ENCODE peak calls at places on chromosomes 4 and X, in seven cellular contexts. One of them, this sample, is unnamed.

GRCh38 chrX:140050906-140051305 is 85.6 kb upstream of the CXorf66 start:
- DNase-seq in lower lobe of right lung: no peak
- DNase-seq in neural crest cell: peak; percentile 14
- DNase-seq in endothelial cell: no peak
- DNase-seq in cardiac fibroblast: peak; percentile 2
- DNase-seq in GM06990: no peak
- DNase-seq in AG09309: no peak
- DNase-seq in this sample: no peak

GRCh38 chr4:7458477-7458876 is 23.7 kb upstream of the PSAPL1 start:
- DNase-seq in lower lobe of right lung: no peak
- DNase-seq in neural crest cell: no peak
- DNase-seq in endothelial cell: no peak
- DNase-seq in cardiac fibroblast: no peak
- DNase-seq in GM06990: no peak
- DNase-seq in AG09309: no peak
- DNase-seq in this sample: no peak

GRCh38 chr4:183098723-183099536 is at the start of gene WWC2:
- DNase-seq in lower lobe of right lung: peak; percentile 95
- DNase-seq in neural crest cell: peak; percentile 76
- DNase-seq in endothelial cell: peak; percentile 92
- DNase-seq in cardiac fibroblast: peak; percentile 96
- DNase-seq in GM06990: no peak
- DNase-seq in AG09309: peak; percentile 67
- DNase-seq in this sample: peak; percentile 52

GRCh38 chr4:110195561-110196205 is 2.7 kb downstream of the ELOVL6 start:
- DNase-seq in lower lobe of right lung: no peak
- DNase-seq in neural crest cell: no peak
- DNase-seq in endothelial cell: no peak
- DNase-seq in cardiac fibroblast: peak; percentile 8
- DNase-seq in GM06990: no peak
- DNase-seq in AG09309: no peak
- DNase-seq in this sample: peak; percentile 11

GRCh38 chrX:25524150-25524549 is 508.4 kb upstream of the ARX start:
- DNase-seq in lower lobe of right lung: no peak
- DNase-seq in neural crest cell: no peak
- DNase-seq in endothelial cell: no peak
- DNase-seq in cardiac fibroblast: peak; percentile 58
- DNase-seq in GM06990: no peak
- DNase-seq in AG09309: no peak
- DNase-seq in this sample: no peak

GRCh38 chr4:40581254-40582140 is 48.2 kb downstream of the RBM47 start:
- DNase-seq in lower lobe of right lung: no peak
- DNase-seq in neural crest cell: no peak
- DNase-seq in endothelial cell: no peak
- DNase-seq in cardiac fibroblast: no peak
- DNase-seq in GM06990: no peak
- DNase-seq in AG09309: no peak
- DNase-seq in this sample: no peak

GRCh38 chr4:66688674-66689073 is 856.6 kb downstream of the CENPC start:
- DNase-seq in lower lobe of right lung: no peak
- DNase-seq in neural crest cell: no peak
- DNase-seq in endothelial cell: no peak
- DNase-seq in cardiac fibroblast: peak; percentile 68
- DNase-seq in GM06990: no peak
- DNase-seq in AG09309: peak; percentile 32
- DNase-seq in this sample: no peak

GRCh38 chr4:184444215-184444952 is 30.0 kb downstream of the IRF2 start:
- DNase-seq in lower lobe of right lung: no peak
- DNase-seq in neural crest cell: no peak
- DNase-seq in endothelial cell: no peak
- DNase-seq in cardiac fibroblast: no peak
- DNase-seq in GM06990: no peak
- DNase-seq in AG09309: peak; percentile 14
- DNase-seq in this sample: no peak

GRCh38 chr4:7698586-7698985 is 241.1 kb downstream of the AFAP1 start:
- DNase-seq in lower lobe of right lung: no peak
- DNase-seq in neural crest cell: no peak
- DNase-seq in endothelial cell: no peak
- DNase-seq in cardiac fibroblast: peak; percentile 8
- DNase-seq in GM06990: no peak
- DNase-seq in AG09309: peak; percentile 1
- DNase-seq in this sample: no peak

GRCh38 chrX:37060999-37061398 is 52.8 kb downstream of the FAM47C start:
- DNase-seq in lower lobe of right lung: no peak
- DNase-seq in neural crest cell: peak; percentile 15
- DNase-seq in endothelial cell: peak; percentile 43
- DNase-seq in cardiac fibroblast: peak; percentile 55
- DNase-seq in GM06990: no peak
- DNase-seq in AG09309: peak; percentile 11
- DNase-seq in this sample: peak; percentile 1

GRCh38 chr4:156295676-156296075 is 342.0 kb upstream of the CTSO start:
- DNase-seq in lower lobe of right lung: no peak
- DNase-seq in neural crest cell: no peak
- DNase-seq in endothelial cell: no peak
- DNase-seq in cardiac fibroblast: peak; percentile 16
- DNase-seq in GM06990: no peak
- DNase-seq in AG09309: no peak
- DNase-seq in this sample: no peak

DNA sequence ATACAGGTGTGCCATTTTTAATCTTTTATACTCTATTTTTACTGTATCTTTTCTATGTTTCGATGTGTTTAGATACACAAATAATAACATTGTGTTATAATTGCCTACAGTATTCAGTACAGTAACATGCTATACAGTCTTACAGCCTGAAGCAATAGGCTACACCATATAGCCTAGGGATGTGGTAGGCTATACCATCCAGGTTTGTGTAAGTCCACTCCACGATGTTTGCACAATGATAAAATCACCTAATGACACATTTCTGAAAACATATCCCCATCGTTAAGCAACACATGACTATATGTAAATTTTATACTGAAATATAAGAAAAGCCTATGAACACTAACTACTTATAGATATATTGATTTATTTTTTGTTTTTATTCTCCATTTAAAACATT is 48.9 kb upstream of the EXOC1L start:
- DNase-seq in lower lobe of right lung: no peak
- DNase-seq in neural crest cell: no peak
- DNase-seq in endothelial cell: no peak
- DNase-seq in cardiac fibroblast: no peak
- DNase-seq in GM06990: no peak
- DNase-seq in AG09309: no peak
- DNase-seq in this sample: no peak
- TF ChIP-seq CTCF in lower lobe of right lung: no peak
- TF ChIP-seq CTCF in neural crest cell: no peak
- TF ChIP-seq CTCF in endothelial cell: no peak
- TF ChIP-seq CTCF in cardiac fibroblast: no peak
- TF ChIP-seq CTCF in GM06990: no peak
- TF ChIP-seq CTCF in AG09309: no peak
- TF ChIP-seq CTCF in this sample: no peak

GRCh38 chrX:111100191-111100590 is 4.2 kb downstream of the PAK3 start:
- DNase-seq in lower lobe of right lung: no peak
- DNase-seq in neural crest cell: peak; percentile 48
- DNase-seq in endothelial cell: peak; percentile 21
- DNase-seq in cardiac fibroblast: peak; percentile 39
- DNase-seq in GM06990: no peak
- DNase-seq in AG09309: no peak
- DNase-seq in this sample: peak; percentile 10
- TF ChIP-seq CTCF in lower lobe of right lung: peak; percentile 30
- TF ChIP-seq CTCF in neural crest cell: peak; percentile 71
- TF ChIP-seq CTCF in endothelial cell: no peak
- TF ChIP-seq CTCF in cardiac fibroblast: peak; percentile 28
- TF ChIP-seq CTCF in GM06990: peak; percentile 58
- TF ChIP-seq CTCF in AG09309: peak; percentile 58
- TF ChIP-seq CTCF in this sample: peak; percentile 34

DNA sequence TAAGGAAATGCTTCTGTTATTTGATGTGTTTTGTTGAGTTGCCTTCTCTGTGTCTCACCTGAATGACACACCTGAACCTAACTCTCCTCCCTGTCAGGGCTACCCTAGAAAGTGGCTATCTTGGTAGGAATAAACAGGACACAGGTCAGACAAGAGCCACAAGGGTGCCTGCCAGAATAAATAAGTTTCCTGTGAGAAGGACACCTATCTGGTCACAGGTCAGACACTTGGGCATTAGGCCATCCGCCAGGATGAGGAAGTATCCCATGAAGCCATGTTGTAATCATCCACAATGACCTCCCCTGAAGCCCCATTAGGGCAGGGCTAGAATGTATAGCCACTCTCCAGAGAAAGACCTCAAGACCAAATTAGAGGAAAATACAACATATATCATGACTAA is 318.8 kb downstream of the ZNF674 start:
- DNase-seq in lower lobe of right lung: no peak
- DNase-seq in neural crest cell: no peak
- DNase-seq in endothelial cell: no peak
- DNase-seq in cardiac fibroblast: no peak
- DNase-seq in GM06990: no peak
- DNase-seq in AG09309: no peak
- DNase-seq in this sample: no peak
- TF ChIP-seq CTCF in lower lobe of right lung: no peak
- TF ChIP-seq CTCF in neural crest cell: no peak
- TF ChIP-seq CTCF in endothelial cell: no peak
- TF ChIP-seq CTCF in cardiac fibroblast: no peak
- TF ChIP-seq CTCF in GM06990: no peak
- TF ChIP-seq CTCF in AG09309: no peak
- TF ChIP-seq CTCF in this sample: no peak

GRCh38 chr4:146041139-146042004 is 102.7 kb upstream of the ZNF827 start:
- DNase-seq in lower lobe of right lung: no peak
- DNase-seq in neural crest cell: no peak
- DNase-seq in endothelial cell: no peak
- DNase-seq in cardiac fibroblast: no peak
- DNase-seq in GM06990: no peak
- DNase-seq in AG09309: no peak
- DNase-seq in this sample: no peak

GRCh38 chr4:146040623-146041022 is 102.0 kb upstream of the ZNF827 start:
- DNase-seq in lower lobe of right lung: no peak
- DNase-seq in neural crest cell: no peak
- DNase-seq in endothelial cell: no peak
- DNase-seq in cardiac fibroblast: no peak
- DNase-seq in GM06990: no peak
- DNase-seq in AG09309: no peak
- DNase-seq in this sample: no peak
- TF ChIP-seq CTCF in lower lobe of right lung: no peak
- TF ChIP-seq CTCF in neural crest cell: no peak
- TF ChIP-seq CTCF in endothelial cell: no peak
- TF ChIP-seq CTCF in cardiac fibroblast: no peak
- TF ChIP-seq CTCF in GM06990: no peak
- TF ChIP-seq CTCF in AG09309: no peak
- TF ChIP-seq CTCF in this sample: no peak

GRCh38 chr4:88060431-88060830 is 53.0 kb downstream of the PKD2 start:
- DNase-seq in lower lobe of right lung: no peak
- DNase-seq in neural crest cell: no peak
- DNase-seq in endothelial cell: no peak
- DNase-seq in cardiac fibroblast: no peak
- DNase-seq in GM06990: no peak
- DNase-seq in AG09309: no peak
- DNase-seq in this sample: no peak

GRCh38 chr4:88054229-88054628 is 46.8 kb downstream of the PKD2 start:
- DNase-seq in lower lobe of right lung: no peak
- DNase-seq in neural crest cell: no peak
- DNase-seq in endothelial cell: no peak
- DNase-seq in cardiac fibroblast: no peak
- DNase-seq in GM06990: no peak
- DNase-seq in AG09309: no peak
- DNase-seq in this sample: no peak

GRCh38 chr4:88059781-88060180 is 52.3 kb downstream of the PKD2 start:
- DNase-seq in lower lobe of right lung: no peak
- DNase-seq in neural crest cell: no peak
- DNase-seq in endothelial cell: peak; percentile 7
- DNase-seq in cardiac fibroblast: no peak
- DNase-seq in GM06990: no peak
- DNase-seq in AG09309: no peak
- DNase-seq in this sample: no peak

GRCh38 chr4:88058295-88058694 is 50.9 kb downstream of the PKD2 start:
- DNase-seq in lower lobe of right lung: no peak
- DNase-seq in neural crest cell: no peak
- DNase-seq in endothelial cell: no peak
- DNase-seq in cardiac fibroblast: no peak
- DNase-seq in GM06990: no peak
- DNase-seq in AG09309: no peak
- DNase-seq in this sample: no peak

DNA sequence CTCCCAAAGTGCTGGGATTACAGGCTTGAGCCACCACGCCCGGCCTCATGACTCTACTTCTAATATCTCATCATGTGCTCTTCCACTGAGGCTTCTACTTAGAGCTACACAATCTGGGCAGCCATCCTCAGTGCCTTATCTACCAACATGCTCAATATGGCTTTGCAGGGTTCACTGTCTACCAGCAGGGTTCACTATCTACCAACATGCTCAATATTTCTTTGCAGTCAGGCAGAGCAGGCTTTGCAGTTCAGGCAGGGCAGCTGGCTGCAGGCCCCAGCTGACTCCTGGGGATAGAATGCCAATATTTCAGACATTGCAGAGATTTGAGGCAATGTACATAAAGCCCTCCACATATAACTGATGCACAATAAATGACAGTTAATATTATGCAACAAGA is 47.5 kb downstream of the PKD2 start:
- DNase-seq in lower lobe of right lung: no peak
- DNase-seq in neural crest cell: peak; percentile 10
- DNase-seq in endothelial cell: peak; percentile 56
- DNase-seq in cardiac fibroblast: peak; percentile 59
- DNase-seq in GM06990: no peak
- DNase-seq in AG09309: no peak
- DNase-seq in this sample: peak; percentile 14
- TF ChIP-seq CTCF in lower lobe of right lung: peak; percentile 29
- TF ChIP-seq CTCF in neural crest cell: peak; percentile 63
- TF ChIP-seq CTCF in endothelial cell: peak; percentile 23
- TF ChIP-seq CTCF in cardiac fibroblast: peak; percentile 54
- TF ChIP-seq CTCF in GM06990: peak; percentile 24
- TF ChIP-seq CTCF in AG09309: peak; percentile 60
- TF ChIP-seq CTCF in this sample: no peak

This sample was measured in activated CD8-positive, alpha-beta T cell treated with anti-CD3 and anti-CD28 coated beads for 36 hours.